ENCODE peak calls at places on chromosomes 11 and 22, in nine cellular contexts. One of them, this sample, is unnamed.

GRCh38 chr11:10309163-10310093 is 4.6 kb downstream of the ADM start:
- DNase-seq in AG20443: peak
- DNase-seq in GOT3: no peak
- DNase-seq in small intestine: peak
- DNase-seq in aorta: peak
- DNase-seq in effector memory CD4-positive, alpha-beta T cell: no peak
- DNase-seq in midbrain: peak
- DNase-seq in HL-60: no peak
- DNase-seq in Calu3: peak
- DNase-seq in this sample: peak

GRCh38 chr11:33490842-33491370 is 209.7 kb downstream of the C11orf91 start:
- DNase-seq in AG20443: no peak
- DNase-seq in GOT3: no peak
- DNase-seq in small intestine: no peak
- DNase-seq in aorta: no peak
- DNase-seq in effector memory CD4-positive, alpha-beta T cell: no peak
- DNase-seq in midbrain: no peak
- DNase-seq in HL-60: no peak
- DNase-seq in Calu3: no peak
- DNase-seq in this sample: no peak

GRCh38 chr11:130322126-130322525 is 7.4 kb upstream of the ZBTB44 start:
- DNase-seq in AG20443: no peak
- DNase-seq in GOT3: no peak
- DNase-seq in small intestine: no peak
- DNase-seq in aorta: no peak
- DNase-seq in effector memory CD4-positive, alpha-beta T cell: no peak
- DNase-seq in midbrain: no peak
- DNase-seq in HL-60: no peak
- DNase-seq in Calu3: no peak
- DNase-seq in this sample: no peak

GRCh38 chr11:71210861-71211260 is 41.5 kb downstream of the SHANK2 start:
- DNase-seq in AG20443: no peak
- DNase-seq in GOT3: no peak
- DNase-seq in small intestine: no peak
- DNase-seq in aorta: peak
- DNase-seq in effector memory CD4-positive, alpha-beta T cell: no peak
- DNase-seq in midbrain: no peak
- DNase-seq in HL-60: no peak
- DNase-seq in Calu3: no peak
- DNase-seq in this sample: no peak

GRCh38 chr11:60854140-60854846 is 1.5 kb downstream of the PTGDR2 start:
- DNase-seq in AG20443: no peak
- DNase-seq in GOT3: no peak
- DNase-seq in small intestine: no peak
- DNase-seq in aorta: no peak
- DNase-seq in effector memory CD4-positive, alpha-beta T cell: no peak
- DNase-seq in midbrain: no peak
- DNase-seq in HL-60: no peak
- DNase-seq in Calu3: no peak
- DNase-seq in this sample: no peak

GRCh38 chr11:2445948-2446551 is 1.2 kb downstream of the KCNQ1 start:
- DNase-seq in AG20443: no peak
- DNase-seq in GOT3: no peak
- DNase-seq in small intestine: peak
- DNase-seq in aorta: peak
- DNase-seq in effector memory CD4-positive, alpha-beta T cell: no peak
- DNase-seq in midbrain: no peak
- DNase-seq in HL-60: no peak
- DNase-seq in Calu3: peak
- DNase-seq in this sample: no peak

GRCh38 chr11:43376065-43376464 is 17.3 kb downstream of the TTC17 start:
- DNase-seq in AG20443: no peak
- DNase-seq in GOT3: no peak
- DNase-seq in small intestine: no peak
- DNase-seq in aorta: no peak
- DNase-seq in effector memory CD4-positive, alpha-beta T cell: no peak
- DNase-seq in midbrain: no peak
- DNase-seq in HL-60: no peak
- DNase-seq in Calu3: no peak
- DNase-seq in this sample: no peak

GRCh38 chr11:12853652-12854296 is 155.3 kb upstream of the RASSF10 start:
- DNase-seq in AG20443: no peak
- DNase-seq in GOT3: no peak
- DNase-seq in small intestine: peak
- DNase-seq in aorta: no peak
- DNase-seq in effector memory CD4-positive, alpha-beta T cell: no peak
- DNase-seq in midbrain: no peak
- DNase-seq in HL-60: no peak
- DNase-seq in Calu3: peak
- DNase-seq in this sample: no peak

GRCh38 chr11:77732143-77732542 is 88.4 kb downstream of the RSF1 start:
- DNase-seq in AG20443: no peak
- DNase-seq in GOT3: no peak
- DNase-seq in small intestine: no peak
- DNase-seq in aorta: no peak
- DNase-seq in effector memory CD4-positive, alpha-beta T cell: no peak
- DNase-seq in midbrain: no peak
- DNase-seq in HL-60: no peak
- DNase-seq in Calu3: no peak
- DNase-seq in this sample: no peak

GRCh38 chr11:4072668-4073285 is 21.8 kb upstream of the RRM1 start:
- DNase-seq in AG20443: peak
- DNase-seq in GOT3: no peak
- DNase-seq in small intestine: peak
- DNase-seq in aorta: no peak
- DNase-seq in effector memory CD4-positive, alpha-beta T cell: no peak
- DNase-seq in midbrain: peak
- DNase-seq in HL-60: no peak
- DNase-seq in Calu3: peak
- DNase-seq in this sample: peak

GRCh38 chr11:67795746-67796145 is 121.3 kb upstream of the ALDH3B2 start:
- DNase-seq in AG20443: no peak
- DNase-seq in GOT3: no peak
- DNase-seq in small intestine: no peak
- DNase-seq in aorta: no peak
- DNase-seq in effector memory CD4-positive, alpha-beta T cell: no peak
- DNase-seq in midbrain: no peak
- DNase-seq in HL-60: no peak
- DNase-seq in Calu3: no peak
- DNase-seq in this sample: no peak

GRCh38 chr11:58061813-58062212 is 31.1 kb downstream of the OR6Q1 start:
- DNase-seq in AG20443: peak
- DNase-seq in GOT3: no peak
- DNase-seq in small intestine: no peak
- DNase-seq in aorta: no peak
- DNase-seq in effector memory CD4-positive, alpha-beta T cell: no peak
- DNase-seq in midbrain: no peak
- DNase-seq in HL-60: no peak
- DNase-seq in Calu3: no peak
- DNase-seq in this sample: peak

GRCh38 chr11:117910941-117911630 is 18.1 kb downstream of the TMPRSS13 start:
- DNase-seq in AG20443: no peak
- DNase-seq in GOT3: no peak
- DNase-seq in small intestine: no peak
- DNase-seq in aorta: no peak
- DNase-seq in effector memory CD4-positive, alpha-beta T cell: no peak
- DNase-seq in midbrain: no peak
- DNase-seq in HL-60: no peak
- DNase-seq in Calu3: no peak
- DNase-seq in this sample: no peak

GRCh38 chr22:17085277-17086091 is 684 bp downstream of the IL17RA start:
- DNase-seq in AG20443: peak
- DNase-seq in GOT3: no peak
- DNase-seq in small intestine: peak
- DNase-seq in aorta: no peak
- DNase-seq in effector memory CD4-positive, alpha-beta T cell: no peak
- DNase-seq in midbrain: no peak
- DNase-seq in HL-60: no peak
- DNase-seq in Calu3: peak
- DNase-seq in this sample: no peak

GRCh38 chr11:42494459-42494858 is 817.3 kb upstream of the API5 start:
- DNase-seq in AG20443: no peak
- DNase-seq in GOT3: no peak
- DNase-seq in small intestine: no peak
- DNase-seq in aorta: no peak
- DNase-seq in effector memory CD4-positive, alpha-beta T cell: no peak
- DNase-seq in midbrain: no peak
- DNase-seq in HL-60: no peak
- DNase-seq in Calu3: no peak
- DNase-seq in this sample: no peak

GRCh38 chr11:69245491-69246345 is 48.2 kb upstream of the MYEOV start:
- DNase-seq in AG20443: no peak
- DNase-seq in GOT3: no peak
- DNase-seq in small intestine: no peak
- DNase-seq in aorta: no peak
- DNase-seq in effector memory CD4-positive, alpha-beta T cell: no peak
- DNase-seq in midbrain: no peak
- DNase-seq in HL-60: no peak
- DNase-seq in Calu3: no peak
- DNase-seq in this sample: no peak

GRCh38 chr11:88338223-88338661 is 706 bp upstream of the CTSC start:
- DNase-seq in AG20443: peak
- DNase-seq in GOT3: no peak
- DNase-seq in small intestine: peak
- DNase-seq in aorta: peak
- DNase-seq in effector memory CD4-positive, alpha-beta T cell: peak
- DNase-seq in midbrain: peak
- DNase-seq in HL-60: peak
- DNase-seq in Calu3: peak
- DNase-seq in this sample: peak

GRCh38 chr11:79165908-79166307 is 274.9 kb downstream of the TENM4 start:
- DNase-seq in AG20443: no peak
- DNase-seq in GOT3: no peak
- DNase-seq in small intestine: no peak
- DNase-seq in aorta: no peak
- DNase-seq in effector memory CD4-positive, alpha-beta T cell: no peak
- DNase-seq in midbrain: no peak
- DNase-seq in HL-60: no peak
- DNase-seq in Calu3: no peak
- DNase-seq in this sample: no peak

GRCh38 chr11:45794169-45794568 is 10.8 kb upstream of the SLC35C1 start:
- DNase-seq in AG20443: no peak
- DNase-seq in GOT3: no peak
- DNase-seq in small intestine: no peak
- DNase-seq in aorta: no peak
- DNase-seq in effector memory CD4-positive, alpha-beta T cell: no peak
- DNase-seq in midbrain: no peak
- DNase-seq in HL-60: no peak
- DNase-seq in Calu3: no peak
- DNase-seq in this sample: no peak

GRCh38 chr22:36470162-36470993 is 11.1 kb downstream of the TXN2 start:
- DNase-seq in AG20443: peak
- DNase-seq in GOT3: peak
- DNase-seq in small intestine: peak
- DNase-seq in aorta: peak
- DNase-seq in effector memory CD4-positive, alpha-beta T cell: peak
- DNase-seq in midbrain: peak
- DNase-seq in HL-60: peak
- DNase-seq in Calu3: peak
- DNase-seq in this sample: peak

GRCh38 chr11:87019582-87020271 is 18.0 kb upstream of the TMEM135 start:
- DNase-seq in AG20443: no peak
- DNase-seq in GOT3: no peak
- DNase-seq in small intestine: no peak
- DNase-seq in aorta: no peak
- DNase-seq in effector memory CD4-positive, alpha-beta T cell: no peak
- DNase-seq in midbrain: no peak
- DNase-seq in HL-60: no peak
- DNase-seq in Calu3: no peak
- DNase-seq in this sample: no peak

GRCh38 chr11:111515591-111515990 is 1.0 kb downstream of the HOATZ start:
- DNase-seq in AG20443: no peak
- DNase-seq in GOT3: no peak
- DNase-seq in small intestine: no peak
- DNase-seq in aorta: no peak
- DNase-seq in effector memory CD4-positive, alpha-beta T cell: no peak
- DNase-seq in midbrain: no peak
- DNase-seq in HL-60: no peak
- DNase-seq in Calu3: no peak
- DNase-seq in this sample: no peak

GRCh38 chr11:88335284-88335683 is 2.3 kb downstream of the CTSC start:
- DNase-seq in AG20443: no peak
- DNase-seq in GOT3: no peak
- DNase-seq in small intestine: no peak
- DNase-seq in aorta: no peak
- DNase-seq in effector memory CD4-positive, alpha-beta T cell: no peak
- DNase-seq in midbrain: no peak
- DNase-seq in HL-60: no peak
- DNase-seq in Calu3: no peak
- DNase-seq in this sample: no peak

GRCh38 chr11:35112056-35112845 is 26.7 kb upstream of the CD44 start:
- DNase-seq in AG20443: no peak
- DNase-seq in GOT3: no peak
- DNase-seq in small intestine: no peak
- DNase-seq in aorta: no peak
- DNase-seq in effector memory CD4-positive, alpha-beta T cell: no peak
- DNase-seq in midbrain: no peak
- DNase-seq in HL-60: no peak
- DNase-seq in Calu3: no peak
- DNase-seq in this sample: no peak

GRCh38 chr11:9568854-9569587 is 4.4 kb upstream of the WEE1 start:
- DNase-seq in AG20443: peak
- DNase-seq in GOT3: no peak
- DNase-seq in small intestine: peak
- DNase-seq in aorta: peak
- DNase-seq in effector memory CD4-positive, alpha-beta T cell: no peak
- DNase-seq in midbrain: peak
- DNase-seq in HL-60: no peak
- DNase-seq in Calu3: peak
- DNase-seq in this sample: peak